ENCODE peak calls at places on chromosomes 12 and 14, in four cellular contexts. G is spleen, O is IMR-90, V is astrocyte. R is an unnamed sample. For H3K36me3, the result is how much of the 10 kb centered on the place peaks cover.

GRCh38 chr12:6072302-6072752 is 52.1 kb downstream of the VWF start:
- DNase-seq in G (no peak), O (peak), V (peak), R (no peak)

GRCh38 chr12:52070243-52070925 is 606 bp downstream of the ATG101 start:
- DNase-seq in G (no peak), O (no peak), V (peak), R (no peak)

GRCh38 chr14:42140001-42140400 is 533.3 kb downstream of the LRFN5 start:
- DNase-seq in G (no peak), O (peak), V (peak), R (no peak)

GRCh38 chr12:72271741-72272661 is at the start of gene TRHDE:
- DNase-seq in G (peak), O (peak), V (peak), R (no peak)

GRCh38 chr14:77612011-77612620 is 4.3 kb downstream of the SPTLC2 start:
- DNase-seq in G (no peak), O (peak), V (peak), R (peak)

GRCh38 chr12:32612658-32613614 is 66.2 kb upstream of the DNM1L start:
- DNase-seq in G (no peak), O (no peak), V (no peak), R (no peak)

GRCh38 chr12:6936642-6937480 is 6.8 kb upstream of the RNU7-1 start:
- DNase-seq in G (peak), O (no peak), V (no peak), R (no peak)

GRCh38 chr14:64646103-64646502 is 58.1 kb upstream of the PLEKHG3 start:
- DNase-seq in G (no peak), O (peak), V (no peak), R (no peak)

GRCh38 chr12:44876554-44877275 is 600 bp upstream of the NELL2 start:
- DNase-seq in G (peak), O (no peak), V (peak), R (no peak)

GRCh38 chr12:8088574-8088973 is 6.5 kb downstream of the NECAP1 start:
- DNase-seq in G (no peak), O (no peak), V (no peak), R (no peak)

GRCh38 chr14:77630111-77630510 is 13.7 kb upstream of the SPTLC2 start:
- DNase-seq in G (no peak), O (no peak), V (no peak), R (no peak)

GRCh38 chr12:47270782-47271664 is 191.3 kb upstream of the AMIGO2 start:
- DNase-seq in G (no peak), O (peak), V (peak), R (peak)

GRCh38 chr12:62895351-62895750 is 39.6 kb downstream of the PPM1H start:
- DNase-seq in G (no peak), O (no peak), V (no peak), R (no peak)

GRCh38 chr14:39734306-39734705 is 302.1 kb upstream of the FBXO33 start:
- DNase-seq in G (no peak), O (no peak), V (no peak), R (no peak)

GRCh38 chr12:103773109-103773905 is 67.7 kb downstream of the NT5DC3 start:
- DNase-seq in G (no peak), O (peak), V (peak), R (no peak)

GRCh38 chr14:89720741-89721315 is 233.7 kb downstream of the EFCAB11 start:
- DNase-seq in G (peak), O (no peak), V (no peak), R (no peak)

GRCh38 chr12:4763549-4763948 is 43.3 kb downstream of the GALNT8 start:
- DNase-seq in G (no peak), O (peak), V (no peak), R (no peak)

GRCh38 chr12:57577981-57578758 is 12.8 kb upstream of the PIP4K2C start:
- DNase-seq in G (no peak), O (no peak), V (no peak), R (no peak)

GRCh38 chr12:46088040-46088439 is 97.7 kb upstream of the SCAF11 start:
- DNase-seq in G (no peak), O (no peak), V (no peak), R (no peak)

GRCh38 chr14:30214456-30215090 is 286.9 kb upstream of the PRKD1 start:
- DNase-seq in G (no peak), O (peak), V (peak), R (no peak)

GRCh38 chr14:105943973-105944602 is 417.7 kb downstream of the TMEM121 start:
- DNase-seq in G (no peak), O (no peak), V (no peak), R (no peak)

GRCh38 chr12:69024413-69024812 is 91.4 kb upstream of the CPM start:
- DNase-seq in G (no peak), O (no peak), V (peak), R (no peak)

GRCh38 chr14:78967111-78967809 is 797.1 kb downstream of the NRXN3 start:
- DNase-seq in G (no peak), O (peak), V (peak), R (peak)

GRCh38 chr12:131116437-131117117 is 162.9 kb downstream of the ADGRD1 start:
- DNase-seq in G (peak), O (no peak), V (no peak), R (peak)

GRCh38 chr14:85257287-85257686 is 272.7 kb upstream of the FLRT2 start:
- DNase-seq in G (no peak), O (no peak), V (no peak), R (no peak)

GRCh38 chr12:66776974-66777373 is 98.1 kb upstream of the GRIP1 start:
- DNase-seq in G (peak), O (no peak), V (no peak), R (no peak)

GRCh38 chr14:69039287-69039628 is 60.2 kb upstream of the ACTN1 start:
- DNase-seq in G (no peak), O (peak), V (peak), R (no peak)

GRCh38 chr12:104485651-104486341 is 29.0 kb downstream of the CHST11 start:
- DNase-seq in G (no peak), O (no peak), V (no peak), R (no peak)

GRCh38 chr12:118064608-118065007 is 3.6 kb upstream of the WSB2 start:
- DNase-seq in G (no peak), O (no peak), V (no peak), R (no peak)

GRCh38 chr12:81261508-81262207 is 183.8 kb downstream of the ACSS3 start:
- DNase-seq in G (no peak), O (no peak), V (no peak), R (no peak)

GRCh38 chr14:31944256-31945073 is 132.6 kb upstream of the ARHGAP5 start:
- DNase-seq in G (no peak), O (no peak), V (no peak), R (no peak)

GRCh38 chr12:97131220-97131981 is 224.3 kb downstream of the NEDD1 start:
- DNase-seq in G (no peak), O (no peak), V (no peak), R (no peak)

GRCh38 chr14:65331652-65332051 is 80.9 kb upstream of the FUT8 start:
- DNase-seq in G (no peak), O (no peak), V (no peak), R (no peak)

GRCh38 chr12:129870796-129871195 is 33.0 kb downstream of the TMEM132D start:
- DNase-seq in G (no peak), O (no peak), V (no peak), R (no peak)

DNA sequence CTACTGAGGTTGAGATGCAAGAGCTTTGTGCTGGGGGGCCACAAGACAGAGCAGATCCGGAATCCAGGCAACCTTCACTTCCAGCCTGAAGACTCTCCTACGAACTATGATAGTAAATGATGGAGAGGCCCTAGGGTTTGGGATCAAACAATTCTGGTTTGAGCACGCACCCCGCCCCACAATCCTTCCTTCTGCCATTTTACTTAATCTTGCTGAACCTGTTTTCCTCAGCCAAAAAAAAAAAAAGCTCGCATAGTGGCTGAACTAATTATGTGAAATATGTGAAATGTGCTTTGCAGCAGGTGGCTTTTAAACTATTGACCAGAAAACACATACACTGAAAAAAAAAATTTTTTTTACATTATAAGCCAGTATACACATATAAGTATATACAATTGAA is 677 bp upstream of the ITFG2 start:
- DNase-seq in G (peak), O (no peak), V (no peak), R (no peak)
- H3K4me3 ChIP-seq in G (peak), O (no peak), V (peak), R (peak)

GRCh38 chr12:109777544-109777943 is 55.7 kb downstream of the TRPV4 start:
- DNase-seq in G (peak), O (peak), V (no peak), R (no peak)

GRCh38 chr12:109778684-109779083 is 54.5 kb downstream of the TRPV4 start:
- DNase-seq in G (no peak), O (no peak), V (no peak), R (no peak)

GRCh38 chr12:109781668-109782321 is 51.4 kb downstream of the TRPV4 start:
- DNase-seq in G (no peak), O (no peak), V (no peak), R (no peak)

GRCh38 chr12:109776624-109777023 is 56.6 kb downstream of the TRPV4 start:
- DNase-seq in G (peak), O (no peak), V (no peak), R (no peak)

DNA sequence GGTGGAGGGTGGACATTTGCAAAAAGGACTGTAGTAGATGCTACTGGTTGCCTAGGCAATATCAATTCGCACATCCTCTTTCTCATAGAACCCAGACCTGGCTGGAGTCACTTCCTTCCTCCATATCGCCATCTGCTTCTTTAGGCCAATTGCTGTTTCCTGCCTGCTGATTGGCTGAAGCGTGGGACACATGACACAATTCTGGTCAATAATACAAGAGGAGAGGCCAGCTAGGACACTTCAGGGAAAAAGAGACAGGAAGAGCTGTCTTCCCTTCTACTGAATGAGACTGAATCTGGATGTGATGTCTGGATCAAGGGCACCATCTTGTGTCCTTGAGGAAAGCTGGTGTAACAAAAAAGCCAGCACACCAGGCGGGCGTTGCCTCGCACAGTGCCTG is 53.8 kb downstream of the TRPV4 start:
- DNase-seq in G (peak), O (no peak), V (no peak), R (no peak)
- TF ChIP-seq CTCF in G (no peak), O (no peak), V (no peak), R (no peak)

GRCh38 chr12:54249489-54249888 is 30.4 kb downstream of the CBX5 start:
- DNase-seq in G (no peak), O (peak), V (no peak), R (no peak)
- H3K36me3 ChIP-seq in G (under half), O (under half), V (under half), R (under half)

DNA sequence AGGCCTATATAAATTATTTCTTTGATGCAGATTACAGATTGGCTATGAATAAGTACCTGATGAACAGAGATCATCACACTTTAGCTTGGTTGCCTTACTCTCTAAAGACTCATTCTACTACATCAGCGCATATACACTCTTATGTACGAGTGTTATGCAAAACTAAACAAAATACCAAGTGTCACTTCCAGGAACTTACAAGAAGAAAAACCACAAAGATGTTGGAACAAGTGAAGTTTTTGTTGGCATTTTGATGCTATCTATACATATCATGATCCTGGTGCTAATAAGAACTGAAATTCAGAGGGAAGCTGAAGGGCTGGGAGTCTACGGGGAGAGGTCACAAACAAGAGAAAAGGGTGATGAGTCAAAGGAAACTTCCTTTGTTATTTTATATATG is 47.9 kb upstream of the CERS5 start:
- DNase-seq in G (no peak), O (peak), V (peak), R (no peak)
- H3K4me3 ChIP-seq in G (no peak), O (no peak), V (peak), R (no peak)

GRCh38 chr14:75163677-75164076 is 12.7 kb downstream of the TMED10 start:
- DNase-seq in G (no peak), O (no peak), V (no peak), R (no peak)

GRCh38 chr14:75164809-75165208 is 11.6 kb downstream of the TMED10 start:
- DNase-seq in G (no peak), O (no peak), V (no peak), R (no peak)

GRCh38 chr14:75158843-75159614 is 17.4 kb downstream of the TMED10 start:
- DNase-seq in G (no peak), O (peak), V (no peak), R (no peak)

GRCh38 chr14:75165586-75166391 is 10.6 kb downstream of the TMED10 start:
- DNase-seq in G (no peak), O (no peak), V (peak), R (no peak)

DNA sequence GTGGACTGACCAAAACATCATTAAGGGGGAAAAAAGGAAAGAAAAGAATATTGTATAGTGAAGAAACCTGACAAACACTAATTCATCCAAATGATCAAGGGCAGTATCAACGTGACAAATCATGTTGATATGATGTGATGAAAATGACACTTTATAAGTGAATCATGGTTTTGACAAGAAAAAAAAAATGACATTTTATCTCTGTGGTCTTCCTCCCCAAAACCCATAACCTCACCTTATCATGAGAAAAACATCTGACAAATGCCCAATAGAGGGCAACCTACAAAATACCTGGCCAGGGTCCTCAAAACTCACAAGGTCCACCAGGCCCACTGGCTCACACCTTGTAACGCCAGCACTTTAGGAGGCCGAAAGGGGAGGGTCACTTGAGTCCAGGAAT is 13.8 kb downstream of the TMED10 start:
- DNase-seq in G (no peak), O (no peak), V (no peak), R (no peak)
- TF ChIP-seq CTCF in G (no peak), O (no peak), V (no peak), R (no peak)